ENCODE peak calls at places on chromosomes 2 and 18, in six cellular contexts. M, T, B, X, C and Y are unnamed samples.

GRCh38 chr2:214389334-214389733 is 21.5 kb upstream of the VWC2L start:
- DNase-seq in M (no peak), T (no peak), B (no peak), X (no peak), C (no peak), Y (no peak)

GRCh38 chr2:146312899-146313298 is 1531.9 kb upstream of the ACVR2A start:
- DNase-seq in M (no peak), T (no peak), B (peak; percentile 58), X (no peak), C (no peak), Y (no peak)

GRCh38 chr2:42792583-42793313 is at the start of gene HAAO:
- DNase-seq in M (peak; percentile 57), T (peak; percentile 41), B (peak; percentile 33), X (no peak), C (peak; percentile 65), Y (peak; percentile 87)

GRCh38 chr18:58596265-58596681 is 32.6 kb downstream of the ALPK2 start:
- DNase-seq in M (no peak), T (no peak), B (no peak), X (no peak), C (no peak), Y (no peak)

GRCh38 chr2:61356261-61356957 is 114.5 kb downstream of the USP34 start:
- DNase-seq in M (no peak), T (peak; percentile 52), B (peak; percentile 50), X (no peak), C (peak; percentile 58), Y (no peak)

GRCh38 chr2:33441235-33441810 is 35.1 kb upstream of the RASGRP3 start:
- DNase-seq in M (peak; percentile 40), T (no peak), B (peak; percentile 83), X (no peak), C (no peak), Y (no peak)

GRCh38 chr2:64838817-64839216 is 150.4 kb upstream of the SLC1A4 start:
- DNase-seq in M (no peak), T (no peak), B (peak; percentile 71), X (no peak), C (peak; percentile 60), Y (peak; percentile 90)

GRCh38 chr18:10745971-10746370 is 220.1 kb downstream of the NAPG start:
- DNase-seq in M (no peak), T (no peak), B (no peak), X (no peak), C (no peak), Y (no peak)

GRCh38 chr18:59907660-59908059 is 7.9 kb downstream of the PMAIP1 start:
- DNase-seq in M (no peak), T (no peak), B (no peak), X (no peak), C (no peak), Y (no peak)

GRCh38 chr18:59908790-59909189 is 9.0 kb downstream of the PMAIP1 start:
- DNase-seq in M (no peak), T (no peak), B (no peak), X (no peak), C (no peak), Y (no peak)

GRCh38 chr18:59906203-59906602 is 6.4 kb downstream of the PMAIP1 start:
- DNase-seq in M (no peak), T (no peak), B (no peak), X (no peak), C (no peak), Y (no peak)

GRCh38 chr18:59905686-59906091 is 5.9 kb downstream of the PMAIP1 start:
- DNase-seq in M (no peak), T (no peak), B (no peak), X (no peak), C (no peak), Y (no peak)

GRCh38 chr18:59907172-59907571 is 7.4 kb downstream of the PMAIP1 start:
- DNase-seq in M (no peak), T (no peak), B (no peak), X (no peak), C (no peak), Y (no peak)
- H3K4me1 ChIP-seq in M (no peaks in the 10 kb centered on the region), T (peaks cover 2% of the 10 kb centered on the region), B (no peaks in the 10 kb centered on the region), X (peaks cover 52% of the 10 kb centered on the region), C (peaks cover 13% of the 10 kb centered on the region), Y (no peaks in the 10 kb centered on the region)

GRCh38 chr2:30230479-30230854 is 867 bp upstream of the LBH start:
- DNase-seq in M (peak; percentile 83), T (no peak), B (peak; percentile 85), X (no peak), C (no peak), Y (peak; percentile 81)

GRCh38 chr2:30231726-30232026 is 342 bp downstream of the LBH start:
- DNase-seq in M (no peak), T (no peak), B (no peak), X (no peak), C (no peak), Y (no peak)

GRCh38 chr2:30230855-30231725 is at the start of gene LBH:
- DNase-seq in M (peak; percentile 92), T (peak; percentile 80), B (peak; percentile 92), X (peak; percentile 89), C (peak; percentile 81), Y (peak; percentile 96)

GRCh38 chr2:30232027-30232800 is 880 bp downstream of the LBH start:
- DNase-seq in M (peak; percentile 77), T (peak; percentile 63), B (peak; percentile 62), X (peak; percentile 84), C (peak; percentile 72), Y (peak; percentile 92)

GRCh38 chr2:30229596-30229995 is 1.7 kb upstream of the LBH start:
- DNase-seq in M (no peak), T (no peak), B (no peak), X (no peak), C (no peak), Y (no peak)
- H3K4me1 ChIP-seq in M (peaks cover 6% of the 10 kb centered on the region), T (peaks cover 10% of the 10 kb centered on the region), B (peaks cover 39% of the 10 kb centered on the region), X (peaks cover 64% of the 10 kb centered on the region), C (peaks cover 54% of the 10 kb centered on the region), Y (peaks cover 23% of the 10 kb centered on the region)

GRCh38 chr2:238285653-238286082 is 2.7 kb downstream of the PER2 start:
- DNase-seq in M (peak; percentile 88), T (peak; percentile 88), B (peak; percentile 95), X (no peak), C (peak; percentile 87), Y (peak; percentile 88)

GRCh38 chr2:238286987-238287386 is 1.4 kb downstream of the PER2 start:
- DNase-seq in M (no peak), T (no peak), B (no peak), X (no peak), C (peak; percentile 33), Y (peak; percentile 36)

GRCh38 chr2:238287702-238288649 is at the start of gene PER2:
- DNase-seq in M (peak; percentile 75), T (peak; percentile 59), B (peak; percentile 81), X (peak; percentile 36), C (peak; percentile 81), Y (peak; percentile 90)

GRCh38 chr2:238286095-238286494 is 2.3 kb downstream of the PER2 start:
- DNase-seq in M (no peak), T (no peak), B (no peak), X (no peak), C (no peak), Y (peak; percentile 33)

GRCh38 chr2:238286551-238286950 is 1.9 kb downstream of the PER2 start:
- DNase-seq in M (peak; percentile 70), T (peak; percentile 70), B (peak; percentile 80), X (no peak), C (peak; percentile 74), Y (peak; percentile 83)
- H3K4me1 ChIP-seq in M (peaks cover 13% of the 10 kb centered on the region), T (peaks cover 35% of the 10 kb centered on the region), B (peaks cover 11% of the 10 kb centered on the region), X (peaks cover 35% of the 10 kb centered on the region), C (peaks cover 66% of the 10 kb centered on the region), Y (peaks cover 31% of the 10 kb centered on the region)

DNA sequence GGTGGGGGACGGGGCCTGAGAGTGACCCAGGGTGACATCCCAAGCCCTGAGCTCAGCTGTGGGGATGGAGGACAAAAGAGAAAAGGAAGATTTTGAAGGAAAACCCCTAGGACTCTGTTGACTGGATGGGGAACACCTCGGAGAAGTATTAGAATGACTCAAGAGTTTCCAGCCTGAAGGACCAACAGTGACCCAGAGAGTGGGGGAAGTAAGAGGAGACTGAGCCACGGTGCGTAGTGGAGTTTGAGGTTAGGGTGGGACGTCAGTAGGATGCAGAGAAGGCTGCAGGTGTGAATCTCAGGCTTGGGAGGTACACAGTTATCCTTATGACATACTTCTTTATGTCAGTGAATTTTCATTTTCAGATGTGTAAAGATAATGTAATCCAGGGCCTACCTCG is 119.5 kb downstream of the NCK2 start:
- DNase-seq in M (no peak), T (no peak), B (no peak), X (peak; percentile 29), C (no peak), Y (no peak)
- H3K4me1 ChIP-seq in M (no peaks in the 10 kb centered on the region), T (peaks cover 4% of the 10 kb centered on the region), B (no peaks in the 10 kb centered on the region), X (peaks cover 99% of the 10 kb centered on the region), C (peaks cover 29% of the 10 kb centered on the region), Y (peaks cover 23% of the 10 kb centered on the region)

DNA sequence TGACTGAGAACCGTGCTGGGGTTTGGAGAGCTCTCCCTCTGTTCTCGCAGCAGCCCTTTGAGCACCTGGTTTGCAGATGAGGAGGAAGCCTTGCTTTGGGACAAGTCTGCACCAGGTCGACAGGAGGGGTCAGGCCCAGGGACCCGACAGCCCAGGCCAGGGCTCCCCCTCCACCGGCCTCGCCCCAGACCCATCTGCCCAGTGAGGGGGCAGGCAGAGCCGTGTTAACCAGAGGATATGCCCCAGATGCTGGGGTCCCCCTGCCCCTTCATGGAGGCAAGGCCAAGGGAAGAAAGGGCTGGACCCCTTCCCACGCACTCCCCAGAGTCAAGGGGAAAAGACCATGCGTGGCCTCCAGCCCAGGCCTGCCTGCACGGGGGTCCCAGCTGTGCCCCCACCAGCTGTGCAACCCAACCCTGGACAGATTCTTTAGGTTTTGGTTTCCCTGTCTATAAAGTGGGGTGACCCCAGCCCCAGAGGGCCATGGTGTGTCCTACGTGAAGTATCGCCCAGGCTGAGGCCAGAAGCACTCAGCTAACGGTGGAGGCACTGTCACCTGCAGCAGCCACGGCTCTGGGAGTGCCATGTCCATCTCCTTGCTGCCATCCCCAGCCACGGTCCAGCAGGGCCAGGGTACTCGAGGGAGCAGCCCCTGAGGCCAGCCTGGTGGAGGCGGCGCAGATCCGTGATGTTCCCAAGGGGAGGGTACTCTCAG is 4.8 kb upstream of the SNED1 start:
- DNase-seq in M (peak; percentile 20), T (no peak), B (no peak), X (no peak), C (peak; percentile 41), Y (peak; percentile 59)
- H3K4me1 ChIP-seq in M (peaks cover 5% of the 10 kb centered on the region), T (peaks cover 40% of the 10 kb centered on the region), B (no peaks in the 10 kb centered on the region), X (no peaks in the 10 kb centered on the region), C (peaks cover 58% of the 10 kb centered on the region), Y (peaks cover 30% of the 10 kb centered on the region)

DNA sequence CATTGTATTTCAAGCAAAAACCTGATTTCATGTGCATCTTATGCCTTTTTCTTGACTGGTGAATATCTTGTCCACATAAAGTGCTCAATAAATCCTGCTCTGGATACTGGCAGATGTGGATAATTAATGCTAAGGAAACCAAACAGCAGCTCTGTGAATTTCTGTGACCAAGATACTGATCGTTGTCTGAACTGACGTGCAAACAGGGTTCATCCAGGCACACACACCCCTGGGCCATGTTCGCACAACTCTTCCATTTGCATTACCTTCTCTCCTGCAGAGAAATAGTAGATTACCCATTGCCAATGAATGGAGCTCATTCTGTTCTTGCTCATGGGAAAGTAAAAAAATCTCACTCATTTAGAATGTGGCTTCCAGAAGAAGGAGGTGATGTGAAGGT is 316.2 kb upstream of the TRIB2 start:
- DNase-seq in M (no peak), T (no peak), B (no peak), X (no peak), C (no peak), Y (no peak)
- H3K4me1 ChIP-seq in M (no peaks in the 10 kb centered on the region), T (no peaks in the 10 kb centered on the region), B (peaks cover 20% of the 10 kb centered on the region), X (no peaks in the 10 kb centered on the region), C (no peaks in the 10 kb centered on the region), Y (no peaks in the 10 kb centered on the region)